ENCODE peak calls at places on chromosome 7, in five cellular contexts. P is K562, O is HepG2, C is H1, H is GM12878. G is an unnamed sample. For H3K79me2, the result is how much of the 10 kb centered on the place peaks cover.

GRCh38 chr7:65938336-65938895 is 43.6 kb downstream of the GUSB start:
- DNase-seq in P (no peak), O (no peak), C (no peak), H (no peak), G (no peak)

GRCh38 chr7:55774327-55775050 is 88.1 kb downstream of the SEPTIN14 start:
- DNase-seq in P (no peak), O (no peak), C (peak), H (no peak), G (peak)

GRCh38 chr7:604884-605531 is 85.4 kb upstream of the PDGFA start:
- DNase-seq in P (peak), O (no peak), C (no peak), H (no peak), G (no peak)

GRCh38 chr7:141877365-141877764 is 36.1 kb upstream of the PRSS37 start:
- DNase-seq in P (no peak), O (no peak), C (no peak), H (no peak), G (no peak)

GRCh38 chr7:140059288-140060242 is 3.2 kb downstream of the PARP12 start:
- DNase-seq in P (peak), O (peak), C (peak), H (no peak), G (no peak)

GRCh38 chr7:134941185-134941900 is 45.0 kb upstream of the AGBL3 start:
- DNase-seq in P (no peak), O (no peak), C (no peak), H (no peak), G (peak)

GRCh38 chr7:111012799-111013675 is 77.9 kb upstream of the LRRN3 start:
- DNase-seq in P (no peak), O (no peak), C (no peak), H (peak), G (no peak)

GRCh38 chr7:45506059-45506458 is 68.1 kb upstream of the ADCY1 start:
- DNase-seq in P (no peak), O (no peak), C (no peak), H (no peak), G (no peak)

GRCh38 chr7:79529214-79529895 is 75.9 kb upstream of the MAGI2 start:
- DNase-seq in P (no peak), O (no peak), C (no peak), H (no peak), G (no peak)

GRCh38 chr7:74033372-74034311 is 5.7 kb downstream of the ELN start:
- DNase-seq in P (peak), O (no peak), C (no peak), H (no peak), G (no peak)

GRCh38 chr7:83014546-83014945 is 148.1 kb downstream of the PCLO start:
- DNase-seq in P (no peak), O (no peak), C (no peak), H (no peak), G (no peak)

GRCh38 chr7:83015921-83016320 is 146.8 kb downstream of the PCLO start:
- DNase-seq in P (no peak), O (no peak), C (no peak), H (no peak), G (no peak)

GRCh38 chr7:83011954-83012353 is 150.7 kb downstream of the PCLO start:
- DNase-seq in P (no peak), O (no peak), C (no peak), H (no peak), G (no peak)
- H2AFZ ChIP-seq in P (no peak), O (no peak), C (no peak), H (no peak), G (no peak)

GRCh38 chr7:24756989-24757798 is at the start of gene GSDME:
- DNase-seq in P (peak), O (peak), C (peak), H (no peak), G (peak)
- TF ChIP-seq CREB1 in P (no peak), O (no peak), C (no peak), H (peak), G (no peak)

GRCh38 chr7:130899071-130899451 is 165.1 kb upstream of the KLF14 start:
- DNase-seq in P (no peak), O (no peak), C (no peak), H (no peak), G (no peak)
- H3K79me2 ChIP-seq in P (under half), O (half or more), C (under half), H (half or more), G (under half)

DNA sequence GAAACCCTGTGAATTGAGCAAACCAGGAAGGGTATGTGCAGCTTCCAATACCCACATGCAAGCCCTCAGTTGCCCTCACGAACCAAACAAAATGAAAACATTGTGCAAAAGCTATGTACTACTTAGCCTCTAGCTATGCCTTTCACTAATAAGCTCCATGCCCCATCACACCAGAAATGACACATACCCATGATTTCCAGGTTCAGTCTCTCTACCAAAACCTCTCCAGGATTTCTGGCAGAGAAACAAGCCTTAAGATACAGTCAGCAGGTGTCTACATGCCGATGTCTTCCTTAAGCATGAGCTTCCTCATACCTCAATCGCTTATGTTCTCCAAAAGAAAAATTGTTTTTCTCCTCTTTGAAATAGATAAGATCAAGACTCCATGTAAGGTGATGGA is 527.8 kb upstream of the AUTS2 start:
- DNase-seq in P (no peak), O (no peak), C (no peak), H (no peak), G (no peak)
- H2AFZ ChIP-seq in P (no peak), O (no peak), C (no peak), H (no peak), G (no peak)

GRCh38 chr7:18320422-18320821 is 175.1 kb upstream of the HDAC9 start:
- DNase-seq in P (no peak), O (no peak), C (no peak), H (no peak), G (no peak)

GRCh38 chr7:18315241-18315640 is 180.3 kb upstream of the HDAC9 start:
- DNase-seq in P (no peak), O (no peak), C (no peak), H (no peak), G (no peak)

GRCh38 chr7:18317956-18318355 is 177.6 kb upstream of the HDAC9 start:
- DNase-seq in P (no peak), O (no peak), C (no peak), H (no peak), G (no peak)

GRCh38 chr7:18320971-18321567 is 174.5 kb upstream of the HDAC9 start:
- DNase-seq in P (peak), O (peak), C (no peak), H (no peak), G (peak)
- TF ChIP-seq CREB1 in P (no peak), O (no peak), C (no peak), H (no peak), G (no peak)

GRCh38 chr7:99453105-99453504 is 12.9 kb downstream of the ATP5MF start:
- DNase-seq in P (no peak), O (no peak), C (no peak), H (no peak), G (no peak)
- H3K79me2 ChIP-seq in P (under half), O (under half), C (under half), H (under half), G (under half)

GRCh38 chr7:150735596-150736358 is 1.4 kb upstream of the GIMAP5 start:
- DNase-seq in P (no peak), O (no peak), C (no peak), H (no peak), G (peak)

GRCh38 chr7:150739045-150739432 is 1.8 kb downstream of the GIMAP5 start:
- DNase-seq in P (no peak), O (peak), C (no peak), H (no peak), G (no peak)

GRCh38 chr7:150738092-150739044 is 1.1 kb downstream of the GIMAP5 start:
- DNase-seq in P (no peak), O (no peak), C (no peak), H (no peak), G (no peak)

GRCh38 chr7:150736864-150737263 is 354 bp upstream of the GIMAP5 start:
- DNase-seq in P (no peak), O (no peak), C (no peak), H (no peak), G (no peak)

DNA sequence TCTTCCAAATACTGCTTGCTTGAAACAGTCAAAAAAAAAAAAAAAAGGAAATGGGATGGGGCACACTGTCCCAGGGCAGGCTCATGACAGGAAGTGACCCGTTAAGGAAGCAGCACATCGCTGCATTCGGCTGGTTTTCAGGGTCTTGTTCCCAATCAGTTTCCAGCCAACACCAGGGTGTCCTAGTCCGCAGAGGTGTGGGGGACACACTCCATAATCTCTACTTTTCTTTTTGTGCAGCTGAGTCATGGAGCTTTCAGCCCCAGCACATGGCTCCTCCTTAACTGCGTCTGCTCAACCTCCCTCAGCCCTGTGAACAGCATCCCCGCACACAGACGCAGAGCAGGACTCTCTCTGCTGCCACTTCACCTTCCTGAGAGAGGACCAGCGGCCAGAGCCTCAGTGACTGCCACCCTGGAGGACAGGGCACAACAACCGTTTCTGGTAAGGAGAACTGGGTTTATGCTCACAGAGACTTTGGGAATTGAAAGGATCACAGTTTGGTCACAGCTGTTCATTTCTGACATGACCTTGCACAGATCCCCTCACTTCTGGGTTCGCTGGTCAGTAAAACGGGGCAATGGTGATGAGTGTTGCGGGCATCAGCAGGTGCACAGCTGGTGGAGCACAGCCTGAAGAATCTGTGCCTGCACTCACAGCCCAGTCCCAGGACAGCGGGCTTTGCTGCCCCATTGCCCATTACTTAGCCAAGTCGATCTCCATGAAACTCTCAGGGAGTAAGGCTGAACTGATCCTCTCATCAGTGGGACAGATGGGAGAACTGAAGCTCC is at the start of gene GIMAP5:
- DNase-seq in P (no peak), O (no peak), C (no peak), H (no peak), G (no peak)
- H2AFZ ChIP-seq in P (no peak), O (no peak), C (no peak), H (peak), G (no peak)

GRCh38 chr7:47336178-47337020 is 245.5 kb downstream of the TNS3 start:
- DNase-seq in P (no peak), O (no peak), C (no peak), H (no peak), G (no peak)
- TF ChIP-seq CREB1 in P (no peak), O (no peak), C (no peak), H (no peak), G (no peak)

DNA sequence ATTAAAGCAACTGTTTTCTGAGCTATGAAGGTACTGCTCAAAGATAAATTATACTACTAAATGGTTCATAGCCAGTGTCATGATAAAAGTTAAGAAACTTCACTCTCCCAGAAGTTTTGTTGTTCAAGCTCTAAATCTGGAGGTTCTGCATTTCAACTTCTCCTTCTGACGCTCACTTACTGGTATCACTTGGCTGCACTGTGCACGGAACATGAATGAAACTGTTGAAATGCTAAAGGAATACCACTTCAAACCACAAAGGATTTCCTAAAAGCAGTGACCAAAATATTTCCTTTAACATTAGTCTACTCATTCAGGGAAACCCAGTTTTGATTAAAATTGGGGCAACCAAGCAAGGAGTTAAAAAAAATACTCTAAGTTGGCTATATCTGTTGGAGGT is 93.6 kb downstream of the UBE2H start:
- DNase-seq in P (no peak), O (no peak), C (no peak), H (peak), G (no peak)
- H3K79me2 ChIP-seq in P (under half), O (under half), C (under half), H (under half), G (half or more)

GRCh38 chr7:103691291-103691690 is 245.3 kb upstream of the SLC26A5 start:
- DNase-seq in P (no peak), O (no peak), C (no peak), H (no peak), G (no peak)

GRCh38 chr7:103690576-103690975 is 244.6 kb upstream of the SLC26A5 start:
- DNase-seq in P (no peak), O (no peak), C (no peak), H (no peak), G (no peak)

GRCh38 chr7:103695496-103695895 is 249.5 kb upstream of the SLC26A5 start:
- DNase-seq in P (no peak), O (no peak), C (no peak), H (no peak), G (no peak)

GRCh38 chr7:103698064-103698463 is 252.1 kb upstream of the SLC26A5 start:
- DNase-seq in P (no peak), O (no peak), C (no peak), H (no peak), G (no peak)

GRCh38 chr7:103694304-103694703 is 248.3 kb upstream of the SLC26A5 start:
- DNase-seq in P (no peak), O (no peak), C (no peak), H (no peak), G (no peak)
- H2AFZ ChIP-seq in P (no peak), O (no peak), C (no peak), H (no peak), G (no peak)

G was measured in GM23338.